ENCODE peak calls at places on chromosomes 12 and 14, in eight cellular contexts. One of them, this sample, is unnamed.

GRCh38 chr14:95290769-95291440 is 28.8 kb downstream of the CLMN start:
- DNase-seq in activated T-cell treated with anti-CD3 and anti-CD28 coated beads, Interleukin-2, amount 50 U/mL, for 72 hours: no peak
- DNase-seq in activated CD4-positive, alpha-beta T cell treated with anti-CD3 and anti-CD28 coated beads, Interleukin-2, amount 50 U/mL, for 4 hours: no peak
- DNase-seq in mucosa of gallbladder: peak
- DNase-seq in EL: no peak
- DNase-seq in coronary artery: peak
- DNase-seq in PC-3: peak
- DNase-seq in NCI-H510A: peak
- DNase-seq in this sample: no peak

GRCh38 chr12:57004651-57005050 is 1.7 kb downstream of the ZBTB39 start:
- DNase-seq in EL: no peak
- DNase-seq in activated T-cell treated with anti-CD3 and anti-CD28 coated beads, Interleukin-2, amount 50 U/mL, for 72 hours: no peak
- DNase-seq in coronary artery: no peak
- DNase-seq in PC-3: no peak
- DNase-seq in activated CD4-positive, alpha-beta T cell treated with anti-CD3 and anti-CD28 coated beads, Interleukin-2, amount 50 U/mL, for 4 hours: no peak
- DNase-seq in mucosa of gallbladder: no peak
- DNase-seq in NCI-H510A: no peak
- DNase-seq in this sample: no peak

GRCh38 chr14:33914676-33915516 is 36.0 kb downstream of the EGLN3 start:
- DNase-seq in activated CD4-positive, alpha-beta T cell treated with anti-CD3 and anti-CD28 coated beads, Interleukin-2, amount 50 U/mL, for 4 hours: no peak
- DNase-seq in coronary artery: no peak
- DNase-seq in PC-3: peak
- DNase-seq in EL: peak
- DNase-seq in activated T-cell treated with anti-CD3 and anti-CD28 coated beads, Interleukin-2, amount 50 U/mL, for 72 hours: no peak
- DNase-seq in mucosa of gallbladder: peak
- DNase-seq in NCI-H510A: no peak
- DNase-seq in this sample: no peak

GRCh38 chr12:124469193-124469888 is 98.1 kb downstream of the NCOR2 start:
- DNase-seq in EL: no peak
- DNase-seq in coronary artery: no peak
- DNase-seq in mucosa of gallbladder: no peak
- DNase-seq in NCI-H510A: no peak
- DNase-seq in activated CD4-positive, alpha-beta T cell treated with anti-CD3 and anti-CD28 coated beads, Interleukin-2, amount 50 U/mL, for 4 hours: no peak
- DNase-seq in PC-3: peak
- DNase-seq in activated T-cell treated with anti-CD3 and anti-CD28 coated beads, Interleukin-2, amount 50 U/mL, for 72 hours: no peak
- DNase-seq in this sample: peak

GRCh38 chr12:38872181-38872580 is 33.2 kb downstream of the CPNE8 start:
- DNase-seq in EL: no peak
- DNase-seq in PC-3: no peak
- DNase-seq in mucosa of gallbladder: no peak
- DNase-seq in NCI-H510A: no peak
- DNase-seq in coronary artery: no peak
- DNase-seq in activated CD4-positive, alpha-beta T cell treated with anti-CD3 and anti-CD28 coated beads, Interleukin-2, amount 50 U/mL, for 4 hours: no peak
- DNase-seq in activated T-cell treated with anti-CD3 and anti-CD28 coated beads, Interleukin-2, amount 50 U/mL, for 72 hours: no peak
- DNase-seq in this sample: no peak

GRCh38 chr14:21313512-21313911 is 33.6 kb downstream of the RPGRIP1 start:
- DNase-seq in activated CD4-positive, alpha-beta T cell treated with anti-CD3 and anti-CD28 coated beads, Interleukin-2, amount 50 U/mL, for 4 hours: no peak
- DNase-seq in EL: no peak
- DNase-seq in mucosa of gallbladder: no peak
- DNase-seq in activated T-cell treated with anti-CD3 and anti-CD28 coated beads, Interleukin-2, amount 50 U/mL, for 72 hours: no peak
- DNase-seq in PC-3: no peak
- DNase-seq in NCI-H510A: no peak
- DNase-seq in coronary artery: no peak
- DNase-seq in this sample: no peak

GRCh38 chr14:34951286-34951685 is 31.5 kb upstream of the SRP54 start:
- DNase-seq in EL: peak
- DNase-seq in coronary artery: no peak
- DNase-seq in activated T-cell treated with anti-CD3 and anti-CD28 coated beads, Interleukin-2, amount 50 U/mL, for 72 hours: no peak
- DNase-seq in activated CD4-positive, alpha-beta T cell treated with anti-CD3 and anti-CD28 coated beads, Interleukin-2, amount 50 U/mL, for 4 hours: no peak
- DNase-seq in mucosa of gallbladder: no peak
- DNase-seq in PC-3: no peak
- DNase-seq in NCI-H510A: no peak
- DNase-seq in this sample: no peak

GRCh38 chr12:68374315-68374982 is 42.3 kb upstream of the MDM1 start:
- DNase-seq in coronary artery: no peak
- DNase-seq in EL: no peak
- DNase-seq in mucosa of gallbladder: no peak
- DNase-seq in activated T-cell treated with anti-CD3 and anti-CD28 coated beads, Interleukin-2, amount 50 U/mL, for 72 hours: peak
- DNase-seq in NCI-H510A: peak
- DNase-seq in activated CD4-positive, alpha-beta T cell treated with anti-CD3 and anti-CD28 coated beads, Interleukin-2, amount 50 U/mL, for 4 hours: peak
- DNase-seq in PC-3: peak
- DNase-seq in this sample: peak

GRCh38 chr14:96162265-96162664 is 42.4 kb upstream of the BDKRB2 start:
- DNase-seq in activated CD4-positive, alpha-beta T cell treated with anti-CD3 and anti-CD28 coated beads, Interleukin-2, amount 50 U/mL, for 4 hours: no peak
- DNase-seq in mucosa of gallbladder: no peak
- DNase-seq in coronary artery: peak
- DNase-seq in NCI-H510A: no peak
- DNase-seq in PC-3: no peak
- DNase-seq in EL: peak
- DNase-seq in activated T-cell treated with anti-CD3 and anti-CD28 coated beads, Interleukin-2, amount 50 U/mL, for 72 hours: no peak
- DNase-seq in this sample: no peak

GRCh38 chr12:118981285-118982201 is at the start of gene SRRM4:
- DNase-seq in NCI-H510A: peak
- DNase-seq in PC-3: no peak
- DNase-seq in EL: no peak
- DNase-seq in coronary artery: no peak
- DNase-seq in mucosa of gallbladder: no peak
- DNase-seq in activated T-cell treated with anti-CD3 and anti-CD28 coated beads, Interleukin-2, amount 50 U/mL, for 72 hours: no peak
- DNase-seq in activated CD4-positive, alpha-beta T cell treated with anti-CD3 and anti-CD28 coated beads, Interleukin-2, amount 50 U/mL, for 4 hours: no peak
- DNase-seq in this sample: no peak

GRCh38 chr14:35867280-35867629 is 41.1 kb downstream of the BRMS1L start:
- DNase-seq in activated T-cell treated with anti-CD3 and anti-CD28 coated beads, Interleukin-2, amount 50 U/mL, for 72 hours: no peak
- DNase-seq in PC-3: no peak
- DNase-seq in coronary artery: no peak
- DNase-seq in EL: peak
- DNase-seq in activated CD4-positive, alpha-beta T cell treated with anti-CD3 and anti-CD28 coated beads, Interleukin-2, amount 50 U/mL, for 4 hours: no peak
- DNase-seq in NCI-H510A: no peak
- DNase-seq in mucosa of gallbladder: no peak
- DNase-seq in this sample: no peak

GRCh38 chr14:30885840-30886740 is 11.7 kb downstream of the COCH start:
- DNase-seq in coronary artery: no peak
- DNase-seq in mucosa of gallbladder: no peak
- DNase-seq in activated CD4-positive, alpha-beta T cell treated with anti-CD3 and anti-CD28 coated beads, Interleukin-2, amount 50 U/mL, for 4 hours: no peak
- DNase-seq in PC-3: no peak
- DNase-seq in activated T-cell treated with anti-CD3 and anti-CD28 coated beads, Interleukin-2, amount 50 U/mL, for 72 hours: no peak
- DNase-seq in EL: peak
- DNase-seq in NCI-H510A: no peak
- DNase-seq in this sample: no peak

GRCh38 chr12:48996794-48997718 is 2.1 kb downstream of the DDN start:
- DNase-seq in EL: peak
- DNase-seq in mucosa of gallbladder: peak
- DNase-seq in NCI-H510A: peak
- DNase-seq in PC-3: peak
- DNase-seq in activated CD4-positive, alpha-beta T cell treated with anti-CD3 and anti-CD28 coated beads, Interleukin-2, amount 50 U/mL, for 4 hours: peak
- DNase-seq in coronary artery: no peak
- DNase-seq in activated T-cell treated with anti-CD3 and anti-CD28 coated beads, Interleukin-2, amount 50 U/mL, for 72 hours: peak
- DNase-seq in this sample: peak

GRCh38 chr12:51318846-51319570 is 5.0 kb downstream of the BIN2 start:
- DNase-seq in activated T-cell treated with anti-CD3 and anti-CD28 coated beads, Interleukin-2, amount 50 U/mL, for 72 hours: no peak
- DNase-seq in PC-3: peak
- DNase-seq in NCI-H510A: no peak
- DNase-seq in mucosa of gallbladder: no peak
- DNase-seq in EL: no peak
- DNase-seq in activated CD4-positive, alpha-beta T cell treated with anti-CD3 and anti-CD28 coated beads, Interleukin-2, amount 50 U/mL, for 4 hours: no peak
- DNase-seq in coronary artery: no peak
- DNase-seq in this sample: peak

GRCh38 chr14:25837431-25837950 is 760.3 kb downstream of the NOVA1 start:
- DNase-seq in activated T-cell treated with anti-CD3 and anti-CD28 coated beads, Interleukin-2, amount 50 U/mL, for 72 hours: no peak
- DNase-seq in NCI-H510A: no peak
- DNase-seq in activated CD4-positive, alpha-beta T cell treated with anti-CD3 and anti-CD28 coated beads, Interleukin-2, amount 50 U/mL, for 4 hours: no peak
- DNase-seq in mucosa of gallbladder: no peak
- DNase-seq in EL: no peak
- DNase-seq in PC-3: no peak
- DNase-seq in coronary artery: no peak
- DNase-seq in this sample: no peak

This sample was measured in activated naive CD4-positive, alpha-beta T cell treated with Interleukin-2 at 50 U/mL for 16 hours.